ENCODE peak calls at places on chromosomes 3 and 15, in six cellular contexts. T is testis, G is sigmoid colon, D is psoas muscle, R is upper lobe of right lung, M is AG04450. K is an unnamed sample.

GRCh38 chr3:159669753-159670152 is 318.9 kb upstream of the IL12A start:
- DNase-seq in T (no peak), G (no peak), D (no peak), R (no peak), M (no peak), K (no peak)

GRCh38 chr15:90529369-90530249 is at the start of gene CRTC3:
- DNase-seq in T (peak; percentile 54), G (peak; percentile 72), D (peak; percentile 60), R (peak; percentile 84), M (no peak), K (no peak)

GRCh38 chr15:91953432-91953831 is 99.9 kb downstream of the SLCO3A1 start:
- DNase-seq in T (no peak), G (no peak), D (no peak), R (no peak), M (no peak), K (no peak)

GRCh38 chr3:140922634-140923033 is 19.0 kb upstream of the SLC25A36 start:
- DNase-seq in T (no peak), G (no peak), D (no peak), R (no peak), M (no peak), K (no peak)

GRCh38 chr3:29693863-29694262 is 413.0 kb downstream of the RBMS3 start:
- DNase-seq in T (no peak), G (no peak), D (peak; percentile 36), R (no peak), M (peak; percentile 71), K (peak; percentile 59)

GRCh38 chr3:64548200-64548889 is 139.5 kb downstream of the ADAMTS9 start:
- DNase-seq in T (peak; percentile 78), G (peak; percentile 95), D (peak; percentile 41), R (no peak), M (peak; percentile 38), K (no peak)

GRCh38 chr15:90471126-90471525 is 58.6 kb upstream of the CRTC3 start:
- DNase-seq in T (no peak), G (no peak), D (no peak), R (no peak), M (no peak), K (no peak)

GRCh38 chr15:88899251-88899650 is 3.9 kb upstream of the HAPLN3 start:
- DNase-seq in T (no peak), G (no peak), D (no peak), R (no peak), M (no peak), K (no peak)

GRCh38 chr15:52050416-52050815 is 31.4 kb downstream of the MAPK6 start:
- DNase-seq in T (no peak), G (no peak), D (no peak), R (no peak), M (peak; percentile 15), K (no peak)

GRCh38 chr15:50884583-50884982 is 23.9 kb upstream of the AP4E1 start:
- DNase-seq in T (peak; percentile 41), G (no peak), D (no peak), R (no peak), M (no peak), K (peak; percentile 40)

GRCh38 chr15:78372880-78373279 is 32.7 kb downstream of the CRABP1 start:
- DNase-seq in T (no peak), G (no peak), D (no peak), R (no peak), M (no peak), K (peak; percentile 39)

GRCh38 chr15:29398907-29399306 is 129.3 kb upstream of the NSMCE3 start:
- DNase-seq in T (no peak), G (no peak), D (no peak), R (no peak), M (no peak), K (no peak)

GRCh38 chr15:90201944-90202375 is 830 bp downstream of the SEMA4B start:
- DNase-seq in T (no peak), G (no peak), D (no peak), R (no peak), M (no peak), K (no peak)

GRCh38 chr3:149964296-149964695 is 6.4 kb downstream of the PFN2 start:
- DNase-seq in T (no peak), G (no peak), D (no peak), R (no peak), M (no peak), K (no peak)

GRCh38 chr3:152202976-152203626 is 65.6 kb upstream of the MBNL1 start:
- DNase-seq in T (no peak), G (no peak), D (no peak), R (no peak), M (no peak), K (no peak)

GRCh38 chr3:149495581-149496125 is 21.2 kb downstream of the TM4SF4 start:
- DNase-seq in T (no peak), G (no peak), D (no peak), R (no peak), M (no peak), K (no peak)

GRCh38 chr15:101043011-101043410 is 123.9 kb downstream of the LRRK1 start:
- DNase-seq in T (peak; percentile 6), G (no peak), D (no peak), R (no peak), M (no peak), K (no peak)

GRCh38 chr3:195032106-195032759 is 238.7 kb downstream of the XXYLT1 start:
- DNase-seq in T (no peak), G (no peak), D (no peak), R (peak; percentile 21), M (no peak), K (peak; percentile 80)

DNA sequence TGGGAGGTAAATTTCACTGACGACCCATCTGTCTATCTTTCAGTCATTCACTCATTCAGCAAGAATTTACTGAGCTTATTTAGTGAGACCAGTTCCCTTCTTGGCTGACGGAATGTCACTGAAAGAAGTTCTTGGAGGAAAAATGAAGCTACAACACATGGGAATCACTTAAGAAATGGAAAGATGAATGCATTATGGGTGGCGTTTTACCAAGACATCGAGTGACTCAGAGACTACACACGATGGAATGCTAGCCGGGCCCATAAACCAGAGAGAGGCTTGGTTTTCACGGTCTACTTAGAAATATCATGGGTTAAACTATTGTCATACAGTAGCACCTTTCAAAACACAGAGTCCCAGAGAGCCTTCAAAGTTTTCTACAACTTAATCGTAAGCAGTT is 215.3 kb downstream of the PDZRN3 start:
- DNase-seq in T (no peak), G (no peak), D (no peak), R (no peak), M (no peak), K (no peak)
- H3K27ac ChIP-seq in T (no peak overlapping the region), G (peak overlapping the region; percentile 40), D (no peak overlapping the region), R (no peak overlapping the region), M (no peak overlapping the region), K (no peak overlapping the region)

DNA sequence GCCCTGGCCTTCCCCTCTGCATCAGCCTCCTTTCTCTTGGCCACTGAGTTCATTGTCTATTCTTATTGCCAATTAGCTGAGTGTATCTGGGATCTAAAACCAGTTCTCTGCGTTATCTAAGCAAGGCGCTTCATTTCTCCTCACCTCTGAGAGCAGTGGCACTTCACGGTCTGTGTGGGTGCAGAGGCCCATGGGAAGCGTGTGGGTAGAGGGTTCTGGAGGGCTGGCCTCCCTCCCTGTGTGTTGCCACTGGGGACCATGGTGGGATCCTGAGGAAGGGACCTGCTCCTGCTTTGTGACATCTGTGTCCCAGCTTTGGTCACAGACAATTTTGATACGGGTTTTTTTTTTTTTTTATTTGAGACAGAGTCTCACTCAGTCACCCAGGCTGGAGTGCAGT is 32.7 kb downstream of the EDEM1 start:
- DNase-seq in T (no peak), G (no peak), D (no peak), R (no peak), M (no peak), K (no peak)
- TF ChIP-seq CTCF in T (no peak), G (no peak), D (no peak), R (no peak), M (no peak), K (no peak)

DNA sequence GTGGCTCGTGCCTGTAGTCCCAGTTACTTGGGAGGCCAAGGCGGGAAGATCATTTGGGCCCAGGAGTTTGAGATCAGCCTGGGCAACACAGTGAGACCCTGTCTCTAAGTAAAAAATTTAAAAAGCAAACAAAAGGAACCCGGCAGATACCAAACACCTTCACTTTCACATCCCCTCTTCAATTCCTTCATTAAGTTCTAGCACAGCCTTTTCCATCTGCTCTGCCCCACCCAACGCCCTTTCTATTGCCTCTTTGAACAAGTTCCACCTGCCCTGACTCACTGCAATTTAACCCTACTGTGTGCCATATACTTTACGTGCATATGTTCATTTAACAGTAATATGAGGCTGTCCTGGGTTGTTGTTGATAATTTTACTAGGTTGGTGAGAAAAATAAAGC is 12.4 kb upstream of the SPG11 start:
- DNase-seq in T (no peak), G (no peak), D (no peak), R (no peak), M (no peak), K (no peak)
- H3K27ac ChIP-seq in T (no peak overlapping the region), G (no peak overlapping the region), D (no peak overlapping the region), R (peak overlapping the region; percentile 45), M (no peak overlapping the region), K (no peak overlapping the region)

GRCh38 chr3:42544492-42545283 is 37.1 kb downstream of the SEC22C start:
- DNase-seq in T (no peak), G (peak; percentile 59), D (no peak), R (peak; percentile 83), M (no peak), K (no peak)
- TF ChIP-seq CTCF in T (no peak), G (no peak), D (no peak), R (peak; percentile 35), M (peak; percentile 20), K (no peak)

K was measured in PC-9.